ENCODE peak calls at places on chromosomes 3 and 15, in six cellular contexts. N, S, F, J, H and W are unnamed samples.

GRCh38 chr3:112333002-112333385 is at the start of gene CD200:
- DNase-seq in F (peak; percentile 24), S (peak; percentile 33), H (peak; percentile 26), N (no peak), J (no peak), W (no peak)

GRCh38 chr3:49329201-49329600 is 10.7 kb downstream of the USP4 start:
- DNase-seq in H (no peak), F (no peak), S (no peak), N (no peak), J (no peak), W (no peak)

GRCh38 chr15:76198456-76199105 is 112.7 kb downstream of the ETFA start:
- DNase-seq in S (no peak), N (no peak), F (no peak), H (peak; percentile 14), J (no peak), W (no peak)

GRCh38 chr3:140529558-140529957 is 148.3 kb upstream of the TRIM42 start:
- DNase-seq in F (no peak), S (no peak), J (no peak), H (no peak), N (no peak), W (no peak)

GRCh38 chr15:60507596-60508424 is 28.9 kb upstream of the ICE2 start:
- DNase-seq in F (no peak), N (peak; percentile 44), S (peak; percentile 48), J (peak; percentile 75), H (peak; percentile 48), W (no peak)

GRCh38 chr15:99507732-99508571 is 57.8 kb upstream of the MEF2A start:
- DNase-seq in J (no peak), F (no peak), S (no peak), H (peak; percentile 61), N (peak; percentile 77), W (no peak)

GRCh38 chr3:98966434-98966833 is 64.9 kb upstream of the DCBLD2 start:
- DNase-seq in J (no peak), N (no peak), H (no peak), S (no peak), F (no peak), W (no peak)

GRCh38 chr3:20930034-20930433 is 744.0 kb upstream of the SGO1 start:
- DNase-seq in J (no peak), S (no peak), N (no peak), F (no peak), H (no peak), W (no peak)

GRCh38 chr3:146653978-146654377 is 48.8 kb upstream of the PLSCR5 start:
- DNase-seq in F (no peak), S (no peak), J (no peak), N (no peak), H (no peak), W (no peak)

GRCh38 chr3:56969851-56970250 is 90.6 kb upstream of the SPATA12 start:
- DNase-seq in J (no peak), N (no peak), F (no peak), H (no peak), S (no peak), W (no peak)

GRCh38 chr3:112958749-112959560 is 15.9 kb downstream of the CD200R1 start:
- DNase-seq in S (no peak), F (no peak), N (no peak), H (no peak), J (no peak), W (no peak)

GRCh38 chr15:25846377-25846776 is 16.8 kb downstream of the ATP10A start:
- DNase-seq in N (no peak), F (no peak), J (no peak), S (no peak), H (no peak), W (no peak)

GRCh38 chr15:99029358-99029871 is 21.8 kb upstream of the PGPEP1L start:
- DNase-seq in F (no peak), N (no peak), S (no peak), J (no peak), H (peak; percentile 30), W (no peak)

GRCh38 chr15:40289140-40289775 is 6.4 kb upstream of the ANKRD63 start:
- DNase-seq in H (no peak), N (no peak), J (no peak), F (no peak), S (no peak), W (no peak)

GRCh38 chr3:45148921-45149320 is 2.7 kb upstream of the CDCP1 start:
- DNase-seq in F (no peak), S (no peak), N (no peak), H (no peak), J (no peak), W (no peak)

GRCh38 chr3:45143673-45144670 is 2.2 kb downstream of the CDCP1 start:
- DNase-seq in S (no peak), F (no peak), H (no peak), J (no peak), N (no peak), W (no peak)

GRCh38 chr3:45151100-45151499 is 4.9 kb upstream of the CDCP1 start:
- DNase-seq in J (no peak), N (no peak), F (no peak), H (no peak), S (no peak), W (no peak)

GRCh38 chr3:45145223-45145622 is 955 bp downstream of the CDCP1 start:
- DNase-seq in S (peak; percentile 41), J (no peak), H (no peak), N (peak; percentile 67), F (no peak), W (no peak)

GRCh38 chr3:45145681-45146614 is at the start of gene CDCP1:
- DNase-seq in N (no peak), F (peak; percentile 21), H (no peak), J (peak; percentile 24), S (peak; percentile 67), W (no peak)
- TF ChIP-seq POLR2A in N (no peak), F (no peak), H (no peak), J (no peak), S (no peak), W (no peak)

GRCh38 chr15:101168463-101168824 is 83.4 kb downstream of the CHSY1 start:
- DNase-seq in F (no peak), S (no peak), H (peak; percentile 81), N (peak; percentile 58), J (no peak), W (no peak)

GRCh38 chr15:101168898-101169297 is 83.0 kb downstream of the CHSY1 start:
- DNase-seq in S (no peak), F (no peak), N (no peak), J (no peak), H (no peak), W (no peak)

GRCh38 chr15:101167366-101167790 is 84.5 kb downstream of the CHSY1 start:
- DNase-seq in F (no peak), N (no peak), H (no peak), J (no peak), S (no peak), W (no peak)

GRCh38 chr15:101169457-101170071 is 82.3 kb downstream of the CHSY1 start:
- DNase-seq in F (no peak), N (no peak), H (no peak), J (no peak), S (no peak), W (no peak)

DNA sequence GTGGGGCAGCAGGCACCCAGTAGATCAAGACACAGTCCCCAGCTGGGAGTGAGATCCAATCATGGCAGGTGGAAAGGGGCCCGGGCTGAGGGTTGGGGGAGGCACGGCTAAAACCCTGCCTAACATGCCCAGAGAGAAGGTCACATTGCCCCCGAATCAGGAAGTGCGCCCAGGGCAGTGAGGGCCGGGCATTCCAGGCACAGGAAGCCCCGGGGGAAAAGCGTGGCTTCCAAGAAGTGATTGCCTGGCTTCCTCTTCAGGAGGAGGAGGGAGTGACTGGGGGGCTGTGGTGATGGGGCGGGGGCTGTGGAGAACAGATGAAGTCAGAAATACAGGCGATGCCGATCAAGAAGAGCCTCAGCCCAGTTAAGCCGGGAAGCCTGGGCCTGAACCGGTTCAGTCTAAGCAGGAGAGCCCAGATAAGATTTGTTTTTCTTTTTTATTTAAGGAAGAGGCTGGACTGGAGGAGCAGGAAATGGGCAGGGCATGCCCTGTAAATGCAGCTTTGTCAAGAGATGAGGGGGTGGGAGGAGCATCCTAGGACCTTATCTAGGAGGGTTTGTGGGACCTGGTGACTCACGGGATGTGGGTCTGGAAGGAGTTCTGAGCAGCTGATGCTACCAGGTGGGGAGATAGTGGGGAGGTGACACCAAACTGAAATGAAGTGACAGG is 83.9 kb downstream of the CHSY1 start:
- DNase-seq in S (peak; percentile 83), H (peak; percentile 73), N (peak; percentile 71), F (no peak), J (no peak), W (peak; percentile 60)
- TF ChIP-seq POLR2A in S (no peak), H (peak; percentile 12), N (no peak), F (no peak), J (no peak), W (no peak)

GRCh38 chr15:85838655-85839054 is 43.9 kb upstream of the KLHL25 start:
- DNase-seq in S (no peak), F (no peak), N (no peak), H (no peak), J (no peak), W (no peak)

GRCh38 chr15:85834651-85835050 is 39.9 kb upstream of the KLHL25 start:
- DNase-seq in J (no peak), H (no peak), S (no peak), N (no peak), F (no peak), W (no peak)

GRCh38 chr15:85839637-85840036 is 44.9 kb upstream of the KLHL25 start:
- DNase-seq in S (no peak), J (no peak), F (no peak), H (no peak), N (no peak), W (no peak)

GRCh38 chr15:85837881-85838280 is 43.2 kb upstream of the KLHL25 start:
- DNase-seq in N (no peak), J (no peak), H (no peak), S (no peak), F (no peak), W (no peak)

DNA sequence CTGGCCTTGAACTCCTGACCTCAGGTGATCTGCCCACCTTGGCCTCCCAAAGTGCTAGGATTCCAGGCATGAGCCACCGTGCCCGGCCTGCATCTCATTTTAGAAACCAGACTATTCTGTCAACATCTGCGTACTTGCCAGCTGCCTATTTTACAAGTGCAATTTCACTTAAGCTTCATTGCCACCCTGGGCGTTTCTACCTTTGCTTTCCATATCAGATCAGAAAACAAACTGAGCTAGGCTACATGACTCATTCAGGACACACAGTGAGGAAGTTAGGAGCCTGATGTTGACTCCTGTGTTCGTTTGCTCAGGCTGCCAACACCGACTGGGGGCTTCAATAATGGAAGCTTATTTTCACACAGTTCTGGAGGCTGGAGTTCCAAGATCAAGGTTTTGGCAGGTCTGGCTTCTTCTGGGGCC is 42.3 kb upstream of the KLHL25 start:
- DNase-seq in J (peak; percentile 80), N (peak; percentile 33), S (peak; percentile 25), F (no peak), H (no peak), W (peak; percentile 23)
- TF ChIP-seq POLR2A in J (no peak), N (no peak), S (no peak), F (no peak), H (no peak), W (no peak)

GRCh38 chr3:194769020-194769643 is 83.4 kb downstream of the FAM43A start:
- DNase-seq in F (peak; percentile 77), J (peak; percentile 83), S (peak; percentile 92), H (peak; percentile 90), N (peak; percentile 93), W (peak; percentile 83)
- TF ChIP-seq POLR2A in F (no peak), J (peak; percentile 29), S (no peak), H (no peak), N (no peak), W (no peak)